ENCODE peak calls at places on chromosomes 12 and 14, in five cellular contexts. Q is mesenchymal stem cell, C is IMR-90, L is H1, X is trophoblast cell. D is an unnamed sample.

GRCh38 chr14:100872641-100873071 is 30.9 kb downstream of the RTL1 start:
- DNase-seq in X (no peak), C (no peak), Q (no peak), L (no peak), D (no peak)

GRCh38 chr14:51219473-51220448 is 20.3 kb upstream of the TMX1 start:
- DNase-seq in L (no peak), Q (peak; percentile 35), X (peak; percentile 58), C (peak; percentile 54), D (no peak)

GRCh38 chr12:74111688-74112360 is 425.8 kb upstream of the ATXN7L3B start:
- DNase-seq in Q (peak; percentile 47), X (peak; percentile 72), C (no peak), L (peak; percentile 66), D (peak; percentile 24)

GRCh38 chr14:56274556-56274955 is 156.3 kb downstream of the PELI2 start:
- DNase-seq in Q (no peak), L (no peak), X (no peak), C (no peak), D (no peak)

GRCh38 chr12:1576410-1577240 is 17.8 kb downstream of the FBXL14 start:
- DNase-seq in L (no peak), Q (peak; percentile 88), C (peak; percentile 85), X (no peak), D (no peak)

GRCh38 chr14:54629635-54630360 is 62.9 kb downstream of the SAMD4A start:
- DNase-seq in Q (no peak), L (no peak), X (no peak), C (no peak), D (no peak)

GRCh38 chr12:12723681-12724420 is 6.7 kb downstream of the CDKN1B start:
- DNase-seq in C (peak; percentile 25), L (peak; percentile 71), X (peak; percentile 72), Q (peak; percentile 57), D (peak; percentile 41)

GRCh38 chr12:19915392-19916192 is 452.7 kb upstream of the PDE3A start:
- DNase-seq in C (peak; percentile 44), X (peak; percentile 49), L (no peak), Q (peak; percentile 68), D (peak; percentile 40)

GRCh38 chr12:68397566-68398158 is 65.5 kb upstream of the MDM1 start:
- DNase-seq in L (no peak), Q (no peak), C (no peak), X (no peak), D (no peak)

GRCh38 chr12:109863961-109864712 is 16.2 kb downstream of the GLTP start:
- DNase-seq in C (peak; percentile 63), Q (peak; percentile 80), L (no peak), X (peak; percentile 58), D (no peak)

GRCh38 chr12:58066296-58066695 is 124.9 kb downstream of the ATP23 start:
- DNase-seq in Q (no peak), L (no peak), C (no peak), X (no peak), D (no peak)

GRCh38 chr12:106085213-106085612 is 53.5 kb downstream of the NUAK1 start:
- DNase-seq in X (no peak), L (no peak), Q (no peak), C (no peak), D (no peak)

GRCh38 chr12:49547090-49547690 is 8.4 kb downstream of the KCNH3 start:
- DNase-seq in X (no peak), L (no peak), Q (no peak), C (no peak), D (no peak)

GRCh38 chr14:29486132-29486531 is 441.5 kb downstream of the PRKD1 start:
- DNase-seq in X (no peak), Q (no peak), L (no peak), C (no peak), D (no peak)

GRCh38 chr14:36293824-36294223 is 26.6 kb downstream of the MBIP start:
- DNase-seq in L (no peak), X (peak; percentile 79), C (peak; percentile 62), Q (peak; percentile 68), D (no peak)

GRCh38 chr14:36111822-36112583 is 64.5 kb downstream of the PTCSC3 start:
- DNase-seq in L (no peak), X (no peak), Q (no peak), C (no peak), D (no peak)

GRCh38 chr14:26966942-26967341 is 369.1 kb upstream of the NOVA1 start:
- DNase-seq in L (no peak), C (no peak), Q (peak; percentile 35), X (peak; percentile 36), D (no peak)

GRCh38 chr14:53581497-53581896 is 375.1 kb downstream of the BMP4 start:
- DNase-seq in X (no peak), C (no peak), Q (no peak), L (no peak), D (no peak)

GRCh38 chr12:54134395-54134794 is 54.4 kb downstream of the SMUG1 start:
- DNase-seq in Q (no peak), X (no peak), L (no peak), C (no peak), D (no peak)

GRCh38 chr12:106062693-106063092 is 76.1 kb downstream of the NUAK1 start:
- DNase-seq in Q (no peak), L (no peak), C (no peak), X (no peak), D (no peak)

DNA sequence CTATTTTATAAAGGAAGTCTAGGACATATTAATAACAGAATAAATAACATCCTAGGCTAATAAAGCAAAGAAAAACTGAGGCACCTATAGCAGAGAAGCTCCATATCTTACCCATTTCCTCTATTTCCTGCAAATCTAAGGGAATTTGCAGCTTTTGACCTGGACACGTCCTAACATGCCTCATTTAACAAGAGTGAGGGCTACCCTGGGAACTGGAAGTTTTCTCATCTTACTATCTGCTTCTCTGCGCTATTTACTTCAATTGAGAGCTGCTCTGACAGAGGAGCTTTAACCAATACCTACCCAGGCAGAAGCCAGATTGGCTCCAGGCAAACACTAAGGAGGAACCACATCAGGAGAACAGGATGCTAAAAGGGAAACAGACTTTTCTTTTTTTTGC is 5.7 kb downstream of the YBX3 start:
- DNase-seq in X (peak; percentile 38), C (peak; percentile 28), L (no peak), Q (peak; percentile 55), D (no peak)
- H3K4ac ChIP-seq in X (no peak overlapping the region), C (peak overlapping the region; percentile 59), L (no peak overlapping the region), Q (peak overlapping the region; percentile 79), D (no peak overlapping the region)

GRCh38 chr12:46260913-46261476 is 7.8 kb downstream of the SLC38A1 start:
- DNase-seq in X (peak; percentile 98), Q (no peak), L (no peak), C (no peak), D (no peak)
- H3K4me3 ChIP-seq in X (no peak overlapping the region), Q (no peak overlapping the region), L (peak overlapping the region; percentile 41), C (peak overlapping the region; percentile 2), D (no peak overlapping the region)

GRCh38 chr14:80455031-80455430 is 243.7 kb upstream of the DIO2 start:
- DNase-seq in C (no peak), X (no peak), L (no peak), Q (no peak), D (no peak)

GRCh38 chr14:80456200-80456599 is 244.9 kb upstream of the DIO2 start:
- DNase-seq in L (no peak), X (no peak), Q (peak; percentile 39), C (peak; percentile 79), D (no peak)
- H2AFZ ChIP-seq in L (no peak overlapping the region), X (no peak overlapping the region), Q (no peak overlapping the region), C (no peak overlapping the region), D (no peak overlapping the region)

GRCh38 chr14:102591372-102591943 is 991 bp upstream of the RCOR1 start:
- DNase-seq in X (no peak), C (peak; percentile 29), Q (peak; percentile 52), L (peak; percentile 64), D (no peak)
- H3K4ac ChIP-seq in X (peak overlapping the region; percentile 98), C (peak overlapping the region; percentile 88), Q (peak overlapping the region; percentile 85), L (no peak overlapping the region), D (peak overlapping the region; percentile 84)

DNA sequence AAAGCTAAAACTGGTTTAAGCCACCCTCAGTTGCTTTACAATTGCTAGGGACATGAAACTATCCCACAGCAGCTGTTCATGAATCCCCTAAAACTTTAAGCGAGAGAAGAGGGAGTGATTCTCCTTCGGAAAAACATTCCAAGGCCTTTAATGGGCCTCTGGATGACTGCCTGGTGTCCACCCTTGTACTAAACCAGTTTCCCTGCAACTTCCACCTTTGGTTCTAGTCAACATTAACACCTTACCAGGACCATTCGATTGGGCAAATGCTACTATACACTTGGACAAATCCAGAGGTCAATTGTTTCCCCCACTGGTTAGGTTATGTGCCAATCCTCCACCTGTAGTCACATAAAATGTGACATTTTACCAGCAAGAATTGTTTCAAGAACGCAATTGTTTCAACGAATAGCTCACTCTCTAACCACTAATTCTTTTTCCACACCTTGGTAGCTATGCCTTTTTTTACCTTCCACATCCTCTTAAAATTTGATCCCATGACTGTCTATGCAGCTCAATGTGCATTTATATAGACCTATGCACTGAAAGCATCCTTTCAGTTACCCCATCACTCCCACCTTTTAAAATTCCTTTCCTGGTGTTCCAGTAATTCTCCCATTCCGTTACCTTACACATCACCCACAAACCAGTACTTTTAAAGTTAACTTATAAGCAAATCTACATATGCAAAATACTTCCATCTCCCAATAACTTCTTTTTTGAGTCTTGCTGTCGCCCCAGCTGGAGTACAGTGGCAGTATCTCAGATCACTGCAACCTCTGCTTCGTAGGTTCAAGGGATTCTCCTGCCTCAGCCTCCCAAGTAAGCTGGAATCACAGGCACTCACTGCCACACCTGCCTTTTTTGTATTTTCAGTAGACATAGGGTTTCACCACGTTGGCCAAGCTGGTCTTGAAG is 3.6 kb downstream of the UBC start:
- DNase-seq in L (no peak), Q (peak; percentile 85), X (peak; percentile 91), C (peak; percentile 42), D (no peak)
- H3K4me3 ChIP-seq in L (no peak overlapping the region), Q (no peak overlapping the region), X (no peak overlapping the region), C (peak overlapping the region; percentile 11), D (peak overlapping the region; percentile 67)

GRCh38 chr12:78236264-78236663 is 405.6 kb downstream of the NAV3 start:
- DNase-seq in C (peak; percentile 18), Q (no peak), L (no peak), X (peak; percentile 6), D (no peak)
- H2AFZ ChIP-seq in C (no peak overlapping the region), Q (no peak overlapping the region), L (no peak overlapping the region), X (no peak overlapping the region), D (no peak overlapping the region)

D was measured in neuronal stem cell.